ENCODE peak calls at places on chromosomes 5 and 9, in seven cellular contexts. G is cardiac muscle cell; N is GM13977; C is CD4-positive, alpha-beta T cell; A is psoas muscle; V is GM12864; F is breast epithelium. H is an unnamed sample.

GRCh38 chr9:137052998-137053943 is 590 bp downstream of the ENTPD2 start:
- DNase-seq in G (no peak), N (no peak), C (no peak), A (no peak), V (no peak), F (no peak), H (no peak)

GRCh38 chr5:170120576-170120975 is 14.9 kb downstream of the FOXI1 start:
- DNase-seq in G (peak; percentile 69), N (no peak), C (no peak), A (no peak), V (no peak), F (no peak), H (no peak)

GRCh38 chr5:119022017-119022745 is 33.8 kb upstream of the DTWD2 start:
- DNase-seq in G (peak; percentile 63), N (peak; percentile 41), C (no peak), A (no peak), V (no peak), F (no peak), H (peak; percentile 58)

GRCh38 chr9:77943053-77943452 is 88.6 kb downstream of the GNAQ start:
- DNase-seq in G (peak; percentile 58), N (no peak), C (no peak), A (no peak), V (no peak), F (no peak), H (no peak)

GRCh38 chr5:38871790-38872551 is 26.2 kb downstream of the OSMR start:
- DNase-seq in G (peak; percentile 97), N (no peak), C (no peak), A (no peak), V (no peak), F (no peak), H (peak; percentile 46)

GRCh38 chr5:41410737-41411136 is 99.7 kb downstream of the PLCXD3 start:
- DNase-seq in G (no peak), N (no peak), C (no peak), A (no peak), V (no peak), F (no peak), H (peak; percentile 12)

GRCh38 chr5:167952278-167952990 is 339.0 kb upstream of the WWC1 start:
- DNase-seq in G (no peak), N (no peak), C (no peak), A (no peak), V (no peak), F (no peak), H (no peak)

GRCh38 chr9:108316633-108317032 is 539.2 kb downstream of the ACTL7B start:
- DNase-seq in G (no peak), N (no peak), C (no peak), A (no peak), V (no peak), F (no peak), H (no peak)

GRCh38 chr9:30673132-30673531 is 1711.3 kb upstream of the ACO1 start:
- DNase-seq in G (no peak), N (no peak), C (no peak), A (no peak), V (no peak), F (no peak), H (no peak)

GRCh38 chr5:32030686-32031478 is 143.2 kb downstream of the GOLPH3 start:
- DNase-seq in G (peak; percentile 31), N (no peak), C (no peak), A (no peak), V (no peak), F (no peak), H (peak; percentile 32)

GRCh38 chr9:86239053-86239770 is 20.2 kb downstream of the C9orf153 start:
- DNase-seq in G (peak; percentile 8), N (no peak), C (no peak), A (no peak), V (no peak), F (no peak), H (no peak)

GRCh38 chr9:659286-659685 is 182.2 kb upstream of the DMRT1 start:
- DNase-seq in G (no peak), N (no peak), C (no peak), A (no peak), V (no peak), F (no peak), H (no peak)

GRCh38 chr5:55959208-55959607 is 35.6 kb downstream of the IL6ST start:
- DNase-seq in G (no peak), N (no peak), C (no peak), A (no peak), V (no peak), F (no peak), H (no peak)

GRCh38 chr5:41115281-41115680 is 44.1 kb upstream of the MROH2B start:
- DNase-seq in G (peak; percentile 81), N (no peak), C (no peak), A (no peak), V (no peak), F (no peak), H (no peak)

GRCh38 chr5:171872666-171873065 is 87.0 kb downstream of the SMIM23 start:
- DNase-seq in G (no peak), N (no peak), C (no peak), A (no peak), V (no peak), F (no peak), H (no peak)

GRCh38 chr5:72440207-72440638 is 67.0 kb downstream of the ZNF366 start:
- DNase-seq in G (no peak), N (no peak), C (no peak), A (no peak), V (no peak), F (no peak), H (no peak)

GRCh38 chr5:82355921-82356454 is 77.8 kb upstream of the RPS23 start:
- DNase-seq in G (peak; percentile 81), N (no peak), C (no peak), A (no peak), V (no peak), F (no peak), H (no peak)

GRCh38 chr5:149129181-149129580 is 12.1 kb upstream of the ABLIM3 start:
- DNase-seq in G (no peak), N (no peak), C (no peak), A (no peak), V (no peak), F (no peak), H (no peak)

GRCh38 chr5:80191991-80192398 is 63.9 kb downstream of the SERINC5 start:
- DNase-seq in G (no peak), N (no peak), C (peak; percentile 33), A (peak; percentile 62), V (no peak), F (no peak), H (no peak)

GRCh38 chr5:4518924-4519660 is 621.0 kb upstream of the ADAMTS16 start:
- DNase-seq in G (no peak), N (no peak), C (no peak), A (no peak), V (no peak), F (no peak), H (no peak)

GRCh38 chr9:92294297-92294676 is 790 bp upstream of the IARS1 start:
- DNase-seq in G (peak; percentile 40), N (no peak), C (no peak), A (no peak), V (no peak), F (no peak), H (peak; percentile 37)

GRCh38 chr9:114072181-114073140 is 5.6 kb downstream of the AMBP start:
- DNase-seq in G (peak; percentile 57), N (no peak), C (no peak), A (peak; percentile 74), V (no peak), F (peak; percentile 59), H (peak; percentile 23)

GRCh38 chr9:92100237-92100911 is 14.8 kb downstream of the SPTLC1 start:
- DNase-seq in G (peak; percentile 76), N (no peak), C (no peak), A (no peak), V (no peak), F (no peak), H (no peak)

GRCh38 chr5:57442080-57442839 is 40.4 kb downstream of the ACTBL2 start:
- DNase-seq in G (peak; percentile 97), N (peak; percentile 24), C (no peak), A (no peak), V (peak; percentile 7), F (peak; percentile 65), H (peak; percentile 44)

GRCh38 chr9:124320062-124320973 is 62.6 kb downstream of the NEK6 start:
- DNase-seq in G (peak; percentile 74), N (peak; percentile 71), C (no peak), A (peak; percentile 81), V (no peak), F (peak; percentile 46), H (peak; percentile 80)

GRCh38 chr9:91047529-91047928 is 245.9 kb downstream of the SYK start:
- DNase-seq in G (no peak), N (no peak), C (no peak), A (no peak), V (no peak), F (no peak), H (no peak)

GRCh38 chr9:134434896-134435506 is 108.7 kb downstream of the RXRA start:
- DNase-seq in G (peak; percentile 99), N (no peak), C (no peak), A (peak; percentile 98), V (no peak), F (peak; percentile 94), H (peak; percentile 98)

GRCh38 chr9:134435527-134436355 is 109.5 kb downstream of the RXRA start:
- DNase-seq in G (peak; percentile 32), N (no peak), C (no peak), A (no peak), V (no peak), F (no peak), H (no peak)

GRCh38 chr9:134437417-134438203 is 111.4 kb downstream of the RXRA start:
- DNase-seq in G (no peak), N (no peak), C (no peak), A (no peak), V (no peak), F (no peak), H (no peak)

GRCh38 chr9:134436926-134437325 is 110.7 kb downstream of the RXRA start:
- DNase-seq in G (no peak), N (no peak), C (no peak), A (no peak), V (no peak), F (no peak), H (no peak)

GRCh38 chr9:134436356-134436717 is 110.1 kb downstream of the RXRA start:
- DNase-seq in G (no peak), N (no peak), C (no peak), A (no peak), V (no peak), F (no peak), H (no peak)
- TF ChIP-seq CTCF in G (no peak), N (no peak), C (no peak), A (no peak), V (no peak), F (no peak), H (no peak)

GRCh38 chr5:65588694-65589093 is 25.6 kb downstream of the PPWD1 start:
- DNase-seq in G (no peak), N (no peak), C (no peak), A (no peak), V (no peak), F (no peak), H (no peak)
- TF ChIP-seq CTCF in G (no peak), N (no peak), C (no peak), A (no peak), V (no peak), F (no peak), H (no peak)

GRCh38 chr9:96222132-96222531 is 79.8 kb downstream of the HSD17B3 start:
- DNase-seq in G (peak; percentile 46), N (peak; percentile 33), C (no peak), A (no peak), V (no peak), F (no peak), H (peak; percentile 48)
- TF ChIP-seq CTCF in G (peak; percentile 68), N (peak; percentile 32), C (peak; percentile 25), A (peak; percentile 10), V (peak; percentile 57), F (no peak), H (peak; percentile 69)

GRCh38 chr9:97307091-97307490 is 368 bp upstream of the CCDC180 start:
- DNase-seq in G (peak; percentile 88), N (no peak), C (no peak), A (peak; percentile 90), V (no peak), F (peak; percentile 73), H (peak; percentile 75)
- TF ChIP-seq CTCF in G (peak; percentile 21), N (no peak), C (no peak), A (no peak), V (no peak), F (no peak), H (peak; percentile 28)

H was measured in A673.